ENCODE peak calls at places on chromosome 14, in eight cellular contexts. One of them, this sample, is unnamed.
A peak's percentile ranks its signal among the peaks of the same experiment; 100 is the strongest.

GRCh38 chr14:105500036-105500725 is 9.1 kb downstream of the TEDC1 start:
- DNase-seq in H1: no peak
- DNase-seq in Panc1: no peak
- DNase-seq in psoas muscle: peak; percentile 47
- DNase-seq in lung: no peak
- DNase-seq in uterus: no peak
- DNase-seq in CD8-positive, alpha-beta memory T cell: peak; percentile 44
- DNase-seq in PC-9: no peak
- DNase-seq in this sample: no peak

GRCh38 chr14:20487402-20487742 is 18.0 kb upstream of the RNASE10 start:
- DNase-seq in H1: no peak
- DNase-seq in Panc1: no peak
- DNase-seq in psoas muscle: no peak
- DNase-seq in lung: no peak
- DNase-seq in uterus: no peak
- DNase-seq in CD8-positive, alpha-beta memory T cell: no peak
- DNase-seq in PC-9: no peak
- DNase-seq in this sample: no peak

GRCh38 chr14:34817768-34818167 is 57.4 kb downstream of the BAZ1A start:
- DNase-seq in H1: no peak
- DNase-seq in Panc1: no peak
- DNase-seq in psoas muscle: no peak
- DNase-seq in lung: no peak
- DNase-seq in uterus: no peak
- DNase-seq in CD8-positive, alpha-beta memory T cell: no peak
- DNase-seq in PC-9: no peak
- DNase-seq in this sample: no peak

GRCh38 chr14:65303185-65303901 is 109.2 kb upstream of the FUT8 start:
- DNase-seq in H1: no peak
- DNase-seq in Panc1: no peak
- DNase-seq in psoas muscle: no peak
- DNase-seq in lung: no peak
- DNase-seq in uterus: no peak
- DNase-seq in CD8-positive, alpha-beta memory T cell: no peak
- DNase-seq in PC-9: no peak
- DNase-seq in this sample: no peak

GRCh38 chr14:104577457-104578301 is 1.9 kb upstream of the C14orf180 start:
- DNase-seq in H1: no peak
- DNase-seq in Panc1: no peak
- DNase-seq in psoas muscle: no peak
- DNase-seq in lung: no peak
- DNase-seq in uterus: no peak
- DNase-seq in CD8-positive, alpha-beta memory T cell: no peak
- DNase-seq in PC-9: no peak
- DNase-seq in this sample: no peak

GRCh38 chr14:85085981-85086380 is 444.0 kb upstream of the FLRT2 start:
- DNase-seq in H1: no peak
- DNase-seq in Panc1: no peak
- DNase-seq in psoas muscle: no peak
- DNase-seq in lung: no peak
- DNase-seq in uterus: no peak
- DNase-seq in CD8-positive, alpha-beta memory T cell: no peak
- DNase-seq in PC-9: no peak
- DNase-seq in this sample: no peak

GRCh38 chr14:73780391-73780790 is 66.2 kb upstream of the PNMA1 start:
- DNase-seq in H1: no peak
- DNase-seq in Panc1: no peak
- DNase-seq in psoas muscle: no peak
- DNase-seq in lung: no peak
- DNase-seq in uterus: no peak
- DNase-seq in CD8-positive, alpha-beta memory T cell: no peak
- DNase-seq in PC-9: no peak
- DNase-seq in this sample: no peak

GRCh38 chr14:81303258-81303935 is 82.6 kb upstream of the GTF2A1 start:
- DNase-seq in H1: no peak
- DNase-seq in Panc1: no peak
- DNase-seq in psoas muscle: peak; percentile 60
- DNase-seq in lung: peak; percentile 70
- DNase-seq in uterus: no peak
- DNase-seq in CD8-positive, alpha-beta memory T cell: peak; percentile 46
- DNase-seq in PC-9: peak; percentile 71
- DNase-seq in this sample: peak; percentile 95

GRCh38 chr14:50023671-50024490 is 92.5 kb downstream of the VCPKMT start:
- DNase-seq in H1: no peak
- DNase-seq in Panc1: no peak
- DNase-seq in psoas muscle: no peak
- DNase-seq in lung: no peak
- DNase-seq in uterus: peak; percentile 50
- DNase-seq in CD8-positive, alpha-beta memory T cell: no peak
- DNase-seq in PC-9: no peak
- DNase-seq in this sample: no peak

GRCh38 chr14:53285806-53286205 is 132.7 kb upstream of the DDHD1 start:
- DNase-seq in H1: no peak
- DNase-seq in Panc1: no peak
- DNase-seq in psoas muscle: no peak
- DNase-seq in lung: no peak
- DNase-seq in uterus: no peak
- DNase-seq in CD8-positive, alpha-beta memory T cell: no peak
- DNase-seq in PC-9: no peak
- DNase-seq in this sample: no peak

GRCh38 chr14:71150737-71151136 is 243.5 kb downstream of the PCNX1 start:
- DNase-seq in H1: no peak
- DNase-seq in Panc1: no peak
- DNase-seq in psoas muscle: no peak
- DNase-seq in lung: no peak
- DNase-seq in uterus: no peak
- DNase-seq in CD8-positive, alpha-beta memory T cell: no peak
- DNase-seq in PC-9: no peak
- DNase-seq in this sample: no peak

GRCh38 chr14:64848239-64848638 is 31.5 kb downstream of the SPTB start:
- DNase-seq in H1: no peak
- DNase-seq in Panc1: no peak
- DNase-seq in psoas muscle: no peak
- DNase-seq in lung: no peak
- DNase-seq in uterus: no peak
- DNase-seq in CD8-positive, alpha-beta memory T cell: no peak
- DNase-seq in PC-9: no peak
- DNase-seq in this sample: no peak

GRCh38 chr14:29236848-29237247 is 470.3 kb downstream of the FOXG1 start:
- DNase-seq in H1: no peak
- DNase-seq in Panc1: no peak
- DNase-seq in psoas muscle: no peak
- DNase-seq in lung: no peak
- DNase-seq in uterus: no peak
- DNase-seq in CD8-positive, alpha-beta memory T cell: no peak
- DNase-seq in PC-9: no peak
- DNase-seq in this sample: no peak

GRCh38 chr14:73463411-73463810 is 5.1 kb upstream of the NUMB start:
- DNase-seq in H1: no peak
- DNase-seq in Panc1: peak; percentile 39
- DNase-seq in psoas muscle: peak; percentile 70
- DNase-seq in lung: peak; percentile 38
- DNase-seq in uterus: no peak
- DNase-seq in CD8-positive, alpha-beta memory T cell: no peak
- DNase-seq in PC-9: no peak
- DNase-seq in this sample: no peak

GRCh38 chr14:29927596-29928341 is at the start of gene PRKD1:
- DNase-seq in H1: no peak
- DNase-seq in Panc1: no peak
- DNase-seq in psoas muscle: peak; percentile 74
- DNase-seq in lung: peak; percentile 59
- DNase-seq in uterus: peak; percentile 62
- DNase-seq in CD8-positive, alpha-beta memory T cell: no peak
- DNase-seq in PC-9: peak; percentile 3
- DNase-seq in this sample: peak; percentile 56

GRCh38 chr14:70856851-70857498 is 47.7 kb upstream of the MAP3K9 start:
- DNase-seq in H1: no peak
- DNase-seq in Panc1: no peak
- DNase-seq in psoas muscle: no peak
- DNase-seq in lung: no peak
- DNase-seq in uterus: no peak
- DNase-seq in CD8-positive, alpha-beta memory T cell: no peak
- DNase-seq in PC-9: no peak
- DNase-seq in this sample: no peak

GRCh38 chr14:106823552-106823951 is 1297.2 kb downstream of the TMEM121 start:
- DNase-seq in H1: no peak
- DNase-seq in Panc1: no peak
- DNase-seq in psoas muscle: no peak
- DNase-seq in lung: no peak
- DNase-seq in uterus: no peak
- DNase-seq in CD8-positive, alpha-beta memory T cell: no peak
- DNase-seq in PC-9: no peak
- DNase-seq in this sample: no peak

GRCh38 chr14:76810953-76811400 is 1.7 kb downstream of the ANGEL1 start:
- DNase-seq in H1: no peak
- DNase-seq in Panc1: no peak
- DNase-seq in psoas muscle: no peak
- DNase-seq in lung: no peak
- DNase-seq in uterus: no peak
- DNase-seq in CD8-positive, alpha-beta memory T cell: no peak
- DNase-seq in PC-9: no peak
- DNase-seq in this sample: peak; percentile 46

GRCh38 chr14:24710403-24711063 is 76.5 kb upstream of the GZMB start:
- DNase-seq in H1: no peak
- DNase-seq in Panc1: no peak
- DNase-seq in psoas muscle: no peak
- DNase-seq in lung: peak; percentile 49
- DNase-seq in uterus: peak; percentile 50
- DNase-seq in CD8-positive, alpha-beta memory T cell: peak; percentile 69
- DNase-seq in PC-9: peak; percentile 41
- DNase-seq in this sample: peak; percentile 71

DNA sequence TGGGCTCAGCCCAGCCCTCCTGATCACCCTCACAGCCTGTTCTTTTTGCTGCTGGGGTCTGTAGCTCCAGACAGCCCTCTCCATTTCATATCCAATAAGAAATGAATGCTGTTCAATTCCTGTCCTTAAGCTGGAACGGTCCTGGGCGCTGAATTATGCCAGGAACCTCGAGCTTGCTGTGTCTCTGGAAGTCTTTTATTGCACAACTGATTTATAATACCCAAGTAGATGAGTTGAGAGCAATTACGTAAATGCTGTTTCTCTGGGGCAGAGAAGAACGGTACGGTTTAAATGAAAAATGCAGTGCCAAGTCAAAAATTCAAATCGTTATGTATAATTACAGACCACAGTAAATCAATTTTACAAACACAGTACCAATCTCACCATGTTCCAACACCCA is 161.0 kb downstream of the SAMD4A start:
- DNase-seq in H1: no peak
- DNase-seq in Panc1: no peak
- DNase-seq in psoas muscle: peak; percentile 49
- DNase-seq in lung: no peak
- DNase-seq in uterus: peak; percentile 55
- DNase-seq in CD8-positive, alpha-beta memory T cell: no peak
- DNase-seq in PC-9: no peak
- DNase-seq in this sample: no peak
- H3K4me3 ChIP-seq in H1: no peak overlapping the region
- H3K4me3 ChIP-seq in Panc1: no peak overlapping the region
- H3K4me3 ChIP-seq in psoas muscle: peak overlapping the region; percentile 11
- H3K4me3 ChIP-seq in lung: no peak overlapping the region
- H3K4me3 ChIP-seq in uterus: no peak overlapping the region
- H3K4me3 ChIP-seq in CD8-positive, alpha-beta memory T cell: no peak overlapping the region
- H3K4me3 ChIP-seq in PC-9: no peak overlapping the region
- H3K4me3 ChIP-seq in this sample: no peak overlapping the region

GRCh38 chr14:102996941-102997340 is 60.4 kb downstream of the CDC42BPB start:
- DNase-seq in H1: no peak
- DNase-seq in Panc1: no peak
- DNase-seq in psoas muscle: peak; percentile 3
- DNase-seq in lung: no peak
- DNase-seq in uterus: no peak
- DNase-seq in CD8-positive, alpha-beta memory T cell: no peak
- DNase-seq in PC-9: no peak
- DNase-seq in this sample: no peak
- H3K36me3 ChIP-seq in H1: peaks cover 8% of the 10 kb centered on the region
- H3K36me3 ChIP-seq in Panc1: no peaks in the 10 kb centered on the region
- H3K36me3 ChIP-seq in psoas muscle: peaks cover 4% of the 10 kb centered on the region
- H3K36me3 ChIP-seq in lung: peaks cover 14% of the 10 kb centered on the region
- H3K36me3 ChIP-seq in uterus: no peaks in the 10 kb centered on the region
- H3K36me3 ChIP-seq in CD8-positive, alpha-beta memory T cell: no peaks in the 10 kb centered on the region
- H3K36me3 ChIP-seq in PC-9: peaks cover 34% of the 10 kb centered on the region
- H3K36me3 ChIP-seq in this sample: no peaks in the 10 kb centered on the region

DNA sequence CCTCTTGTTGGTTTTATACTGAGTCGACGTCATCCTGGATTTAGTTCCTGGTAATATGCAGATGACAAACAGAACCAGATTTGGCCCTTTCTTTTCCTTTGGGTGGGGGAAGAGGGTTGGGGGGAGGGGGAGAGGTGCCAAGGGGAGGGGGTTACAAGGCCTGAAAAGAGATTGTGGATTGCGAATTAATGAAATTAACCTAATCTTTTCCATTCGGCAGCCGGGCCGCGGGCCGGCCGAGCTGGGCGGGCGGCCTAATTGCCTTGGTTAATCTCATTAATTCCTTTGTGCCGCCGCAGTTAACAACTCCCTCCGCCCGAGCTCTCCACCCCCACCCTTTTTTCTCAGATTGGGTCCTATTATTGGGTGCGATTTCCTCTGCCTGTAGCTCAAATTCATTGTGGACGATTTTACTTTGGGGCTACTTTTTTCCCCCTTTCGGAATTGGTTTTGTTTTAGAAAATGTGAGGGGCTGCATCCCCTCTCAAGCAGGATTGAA is 387 bp upstream of the GSC start:
- DNase-seq in H1: no peak
- DNase-seq in Panc1: no peak
- DNase-seq in psoas muscle: no peak
- DNase-seq in lung: no peak
- DNase-seq in uterus: no peak
- DNase-seq in CD8-positive, alpha-beta memory T cell: no peak
- DNase-seq in PC-9: no peak
- DNase-seq in this sample: no peak
- H3K4me3 ChIP-seq in H1: peak overlapping the region; percentile 26
- H3K4me3 ChIP-seq in Panc1: peak overlapping the region; percentile 30
- H3K4me3 ChIP-seq in psoas muscle: peak overlapping the region; percentile 66
- H3K4me3 ChIP-seq in lung: no peak overlapping the region
- H3K4me3 ChIP-seq in uterus: peak overlapping the region; percentile 47
- H3K4me3 ChIP-seq in CD8-positive, alpha-beta memory T cell: no peak overlapping the region
- H3K4me3 ChIP-seq in PC-9: no peak overlapping the region
- H3K4me3 ChIP-seq in this sample: peak overlapping the region; percentile 49

GRCh38 chr14:58563981-58564380 is 73.8 kb upstream of the DACT1 start:
- DNase-seq in H1: no peak
- DNase-seq in Panc1: no peak
- DNase-seq in psoas muscle: no peak
- DNase-seq in lung: no peak
- DNase-seq in uterus: no peak
- DNase-seq in CD8-positive, alpha-beta memory T cell: no peak
- DNase-seq in PC-9: no peak
- DNase-seq in this sample: no peak

GRCh38 chr14:58571256-58571655 is 66.5 kb upstream of the DACT1 start:
- DNase-seq in H1: no peak
- DNase-seq in Panc1: no peak
- DNase-seq in psoas muscle: no peak
- DNase-seq in lung: no peak
- DNase-seq in uterus: no peak
- DNase-seq in CD8-positive, alpha-beta memory T cell: no peak
- DNase-seq in PC-9: no peak
- DNase-seq in this sample: no peak

GRCh38 chr14:58572092-58572853 is 65.5 kb upstream of the DACT1 start:
- DNase-seq in H1: no peak
- DNase-seq in Panc1: no peak
- DNase-seq in psoas muscle: no peak
- DNase-seq in lung: no peak
- DNase-seq in uterus: no peak
- DNase-seq in CD8-positive, alpha-beta memory T cell: no peak
- DNase-seq in PC-9: no peak
- DNase-seq in this sample: no peak

GRCh38 chr14:58565834-58566233 is 71.9 kb upstream of the DACT1 start:
- DNase-seq in H1: no peak
- DNase-seq in Panc1: no peak
- DNase-seq in psoas muscle: no peak
- DNase-seq in lung: no peak
- DNase-seq in uterus: no peak
- DNase-seq in CD8-positive, alpha-beta memory T cell: no peak
- DNase-seq in PC-9: no peak
- DNase-seq in this sample: no peak

GRCh38 chr14:58566979-58567378 is 70.8 kb upstream of the DACT1 start:
- DNase-seq in H1: no peak
- DNase-seq in Panc1: no peak
- DNase-seq in psoas muscle: no peak
- DNase-seq in lung: no peak
- DNase-seq in uterus: no peak
- DNase-seq in CD8-positive, alpha-beta memory T cell: no peak
- DNase-seq in PC-9: no peak
- DNase-seq in this sample: no peak
- H3K36me3 ChIP-seq in H1: no peaks in the 10 kb centered on the region
- H3K36me3 ChIP-seq in Panc1: no peaks in the 10 kb centered on the region
- H3K36me3 ChIP-seq in psoas muscle: no peaks in the 10 kb centered on the region
- H3K36me3 ChIP-seq in lung: no peaks in the 10 kb centered on the region
- H3K36me3 ChIP-seq in uterus: no peaks in the 10 kb centered on the region
- H3K36me3 ChIP-seq in CD8-positive, alpha-beta memory T cell: no peaks in the 10 kb centered on the region
- H3K36me3 ChIP-seq in PC-9: no peaks in the 10 kb centered on the region
- H3K36me3 ChIP-seq in this sample: no peaks in the 10 kb centered on the region